ENCODE peak calls at places on chromosomes 4 and X, in nine cellular contexts. S, W, G, N, P, C, A, X and O are unnamed samples.

GRCh38 chrX:46325312-46325877 is 219.8 kb downstream of the ZNF674 start:
- DNase-seq in C (no peak), W (no peak), P (no peak), G (peak), S (no peak), N (no peak), A (no peak), X (peak), O (no peak)

GRCh38 chr4:158750379-158750778 is 18.4 kb upstream of the FNIP2 start:
- DNase-seq in X (no peak), G (no peak), C (no peak), P (no peak), N (no peak), A (no peak), W (no peak), S (no peak), O (no peak)

GRCh38 chr4:119725011-119725410 is 96.4 kb upstream of the PDE5A start:
- DNase-seq in W (no peak), A (no peak), G (no peak), S (no peak), P (no peak), X (no peak), C (no peak), N (no peak), O (no peak)

GRCh38 chr4:2244947-2245786 is 3.2 kb upstream of the HAUS3 start:
- DNase-seq in X (no peak), C (no peak), S (no peak), N (no peak), P (no peak), A (no peak), G (no peak), W (no peak), O (no peak)

GRCh38 chr4:46927201-46927600 is 18.2 kb upstream of the COX7B2 start:
- DNase-seq in X (no peak), S (no peak), A (no peak), P (no peak), W (no peak), G (no peak), N (no peak), C (no peak), O (no peak)

GRCh38 chr4:26719954-26720552 is 136.2 kb downstream of the TBC1D19 start:
- DNase-seq in S (peak), W (no peak), G (no peak), N (no peak), P (no peak), C (no peak), X (no peak), A (no peak), O (no peak)

GRCh38 chr4:88964450-88964849 is 92.5 kb downstream of the FAM13A start:
- DNase-seq in N (no peak), P (no peak), S (no peak), G (no peak), C (no peak), A (no peak), X (peak), W (no peak), O (no peak)

GRCh38 chrX:20863649-20864048 is 510.6 kb upstream of the CNKSR2 start:
- DNase-seq in W (no peak), N (no peak), A (no peak), S (no peak), X (no peak), P (no peak), C (no peak), G (no peak), O (no peak)

GRCh38 chr4:53863163-53863562 is 201.2 kb downstream of the CHIC2 start:
- DNase-seq in C (no peak), S (no peak), A (no peak), P (peak), W (peak), X (no peak), G (no peak), N (no peak), O (no peak)